ENCODE peak calls at places on chromosomes 4 and X, in ten cellular contexts. One of them, this sample, is unnamed.

GRCh38 chrX:135521405-135522131 is 1.1 kb downstream of the INTS6L start:
- DNase-seq in fibroblast of lung: peak; percentile 87
- DNase-seq in foreskin fibroblast: peak; percentile 93
- DNase-seq in tibial nerve: peak; percentile 56
- DNase-seq in neural progenitor cell: peak; percentile 90
- DNase-seq in ascending aorta: peak; percentile 46
- DNase-seq in heart left ventricle: peak; percentile 91
- DNase-seq in kidney epithelial cell: peak; percentile 51
- DNase-seq in retinal pigment epithelial cell: peak; percentile 31
- DNase-seq in gastrocnemius medialis: peak; percentile 65
- DNase-seq in this sample: peak; percentile 51

GRCh38 chr4:120749445-120750151 is 172.9 kb downstream of the PRDM5 start:
- DNase-seq in ascending aorta: no peak
- DNase-seq in neural progenitor cell: no peak
- DNase-seq in kidney epithelial cell: no peak
- DNase-seq in foreskin fibroblast: no peak
- DNase-seq in fibroblast of lung: no peak
- DNase-seq in heart left ventricle: no peak
- DNase-seq in gastrocnemius medialis: peak; percentile 21
- DNase-seq in retinal pigment epithelial cell: no peak
- DNase-seq in tibial nerve: no peak
- DNase-seq in this sample: no peak

GRCh38 chr4:74716436-74716765 is 77.9 kb downstream of the BTC start:
- DNase-seq in tibial nerve: no peak
- DNase-seq in kidney epithelial cell: peak; percentile 1
- DNase-seq in heart left ventricle: no peak
- DNase-seq in gastrocnemius medialis: no peak
- DNase-seq in ascending aorta: no peak
- DNase-seq in neural progenitor cell: no peak
- DNase-seq in retinal pigment epithelial cell: no peak
- DNase-seq in fibroblast of lung: no peak
- DNase-seq in foreskin fibroblast: no peak
- DNase-seq in this sample: no peak

GRCh38 chr4:186481998-186482790 is 73.2 kb downstream of the MTNR1A start:
- DNase-seq in fibroblast of lung: no peak
- DNase-seq in gastrocnemius medialis: no peak
- DNase-seq in heart left ventricle: no peak
- DNase-seq in kidney epithelial cell: no peak
- DNase-seq in ascending aorta: no peak
- DNase-seq in tibial nerve: no peak
- DNase-seq in neural progenitor cell: peak; percentile 24
- DNase-seq in foreskin fibroblast: no peak
- DNase-seq in retinal pigment epithelial cell: no peak
- DNase-seq in this sample: no peak

GRCh38 chrX:106902684-106903083 is 457 bp downstream of the RIPPLY1 start:
- DNase-seq in heart left ventricle: no peak
- DNase-seq in fibroblast of lung: no peak
- DNase-seq in neural progenitor cell: no peak
- DNase-seq in foreskin fibroblast: no peak
- DNase-seq in retinal pigment epithelial cell: no peak
- DNase-seq in kidney epithelial cell: no peak
- DNase-seq in tibial nerve: no peak
- DNase-seq in gastrocnemius medialis: no peak
- DNase-seq in ascending aorta: no peak
- DNase-seq in this sample: no peak

GRCh38 chrX:15151267-15152196 is 118.4 kb downstream of the ASB9 start:
- DNase-seq in retinal pigment epithelial cell: no peak
- DNase-seq in kidney epithelial cell: no peak
- DNase-seq in fibroblast of lung: no peak
- DNase-seq in foreskin fibroblast: no peak
- DNase-seq in ascending aorta: no peak
- DNase-seq in neural progenitor cell: no peak
- DNase-seq in heart left ventricle: no peak
- DNase-seq in tibial nerve: no peak
- DNase-seq in gastrocnemius medialis: no peak
- DNase-seq in this sample: no peak

GRCh38 chrX:30618160-30618765 is 35.0 kb upstream of the GK start:
- DNase-seq in kidney epithelial cell: no peak
- DNase-seq in retinal pigment epithelial cell: no peak
- DNase-seq in fibroblast of lung: no peak
- DNase-seq in foreskin fibroblast: no peak
- DNase-seq in gastrocnemius medialis: no peak
- DNase-seq in tibial nerve: no peak
- DNase-seq in heart left ventricle: no peak
- DNase-seq in neural progenitor cell: no peak
- DNase-seq in ascending aorta: no peak
- DNase-seq in this sample: no peak

GRCh38 chr4:83644677-83645639 is 109.0 kb downstream of the GPAT3 start:
- DNase-seq in neural progenitor cell: peak; percentile 63
- DNase-seq in ascending aorta: no peak
- DNase-seq in fibroblast of lung: peak; percentile 76
- DNase-seq in heart left ventricle: no peak
- DNase-seq in gastrocnemius medialis: no peak
- DNase-seq in kidney epithelial cell: peak; percentile 14
- DNase-seq in tibial nerve: no peak
- DNase-seq in foreskin fibroblast: peak; percentile 78
- DNase-seq in retinal pigment epithelial cell: peak; percentile 23
- DNase-seq in this sample: peak; percentile 66

GRCh38 chr4:144343143-144343755 is 202.7 kb upstream of the GYPA start:
- DNase-seq in fibroblast of lung: peak; percentile 5
- DNase-seq in heart left ventricle: no peak
- DNase-seq in tibial nerve: no peak
- DNase-seq in kidney epithelial cell: no peak
- DNase-seq in retinal pigment epithelial cell: no peak
- DNase-seq in gastrocnemius medialis: no peak
- DNase-seq in foreskin fibroblast: peak; percentile 88
- DNase-seq in neural progenitor cell: no peak
- DNase-seq in ascending aorta: no peak
- DNase-seq in this sample: peak; percentile 56

GRCh38 chrX:37349131-37350033 is at the start of gene PRRG1:
- DNase-seq in foreskin fibroblast: peak; percentile 90
- DNase-seq in ascending aorta: no peak
- DNase-seq in fibroblast of lung: peak; percentile 85
- DNase-seq in gastrocnemius medialis: peak; percentile 76
- DNase-seq in tibial nerve: peak; percentile 42
- DNase-seq in neural progenitor cell: peak; percentile 96
- DNase-seq in retinal pigment epithelial cell: peak; percentile 38
- DNase-seq in kidney epithelial cell: peak; percentile 37
- DNase-seq in heart left ventricle: peak; percentile 86
- DNase-seq in this sample: no peak

DNA sequence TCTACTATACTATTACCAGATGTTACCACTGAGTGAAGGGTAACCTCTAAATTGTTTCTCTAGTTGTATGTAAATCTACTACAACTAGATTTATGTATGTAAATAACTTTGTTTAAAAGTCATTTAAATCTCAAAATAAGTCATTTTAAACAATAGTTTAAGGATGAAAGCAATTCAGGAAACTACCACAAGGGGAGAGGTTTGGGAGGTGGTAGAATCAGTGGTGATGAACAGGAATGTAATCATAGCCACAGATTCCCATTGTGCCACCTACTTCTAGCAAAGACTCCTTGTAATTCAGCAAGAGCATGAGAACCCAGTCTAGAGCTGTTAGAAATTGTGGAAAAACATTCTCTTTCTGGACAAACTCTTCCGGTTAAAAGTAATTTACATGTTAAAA is 234.6 kb downstream of the SLC7A11 start:
- DNase-seq in foreskin fibroblast: peak; percentile 26
- DNase-seq in kidney epithelial cell: no peak
- DNase-seq in tibial nerve: no peak
- DNase-seq in neural progenitor cell: peak; percentile 14
- DNase-seq in gastrocnemius medialis: no peak
- DNase-seq in fibroblast of lung: no peak
- DNase-seq in ascending aorta: no peak
- DNase-seq in heart left ventricle: no peak
- DNase-seq in retinal pigment epithelial cell: no peak
- DNase-seq in this sample: no peak
- TF ChIP-seq CTCF in foreskin fibroblast: peak; percentile 25
- TF ChIP-seq CTCF in kidney epithelial cell: peak; percentile 9
- TF ChIP-seq CTCF in tibial nerve: no peak
- TF ChIP-seq CTCF in neural progenitor cell: peak; percentile 50
- TF ChIP-seq CTCF in gastrocnemius medialis: no peak
- TF ChIP-seq CTCF in fibroblast of lung: peak; percentile 24
- TF ChIP-seq CTCF in ascending aorta: no peak
- TF ChIP-seq CTCF in heart left ventricle: no peak
- TF ChIP-seq CTCF in retinal pigment epithelial cell: peak; percentile 53
- TF ChIP-seq CTCF in this sample: peak; percentile 16

DNA sequence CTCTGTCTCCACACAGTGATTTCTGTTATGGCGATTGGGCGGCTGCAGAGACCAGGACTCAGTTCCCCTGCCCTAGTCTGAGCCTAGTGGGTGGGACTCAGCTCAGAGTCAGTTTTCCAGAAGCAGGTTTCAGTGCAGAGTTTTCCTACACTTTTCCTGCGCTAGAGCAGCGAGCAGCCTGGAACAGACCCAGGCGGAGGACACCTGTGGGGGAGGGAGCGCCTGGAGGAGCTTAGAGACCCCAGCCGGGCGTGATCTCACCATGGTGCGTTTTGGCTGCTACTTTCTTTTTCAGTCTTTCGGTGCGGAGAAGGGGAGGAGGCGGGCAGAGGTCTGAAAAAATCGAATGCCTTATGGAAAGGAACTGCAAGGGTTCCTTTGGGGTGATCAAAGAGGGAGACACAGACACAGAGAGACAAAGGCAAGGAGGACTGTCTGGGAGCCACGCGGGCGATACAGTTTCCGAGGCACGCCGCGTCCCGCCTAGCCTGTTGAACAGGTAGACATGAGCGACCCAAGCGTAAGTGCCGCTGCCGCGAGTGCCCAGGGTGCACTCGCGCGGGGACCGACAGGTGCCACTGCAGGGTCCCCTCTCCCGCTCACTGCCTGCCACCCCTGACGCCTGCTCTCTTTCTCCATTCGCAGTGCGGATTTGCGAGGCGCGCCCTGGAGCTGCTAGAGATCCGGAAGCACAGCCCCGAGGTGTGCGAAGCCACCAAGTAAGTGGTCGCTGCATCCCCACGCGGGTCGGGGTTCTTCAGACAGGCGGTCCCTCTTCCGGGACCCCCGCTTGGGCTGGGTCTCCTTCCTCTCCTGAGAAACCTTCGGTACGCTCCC is at the start of gene GUCY1A1:
- DNase-seq in ascending aorta: no peak
- DNase-seq in kidney epithelial cell: no peak
- DNase-seq in fibroblast of lung: no peak
- DNase-seq in neural progenitor cell: peak; percentile 77
- DNase-seq in tibial nerve: no peak
- DNase-seq in gastrocnemius medialis: peak; percentile 12
- DNase-seq in foreskin fibroblast: peak; percentile 39
- DNase-seq in retinal pigment epithelial cell: no peak
- DNase-seq in heart left ventricle: peak; percentile 65
- DNase-seq in this sample: no peak
- H3K4me3 ChIP-seq in ascending aorta: peak within 1 kb of the TSS; percentile 85
- H3K4me3 ChIP-seq in kidney epithelial cell: peak within 1 kb of the TSS; percentile 66
- H3K4me3 ChIP-seq in fibroblast of lung: peak within 1 kb of the TSS; percentile 67
- H3K4me3 ChIP-seq in neural progenitor cell: peak within 1 kb of the TSS; percentile 72
- H3K4me3 ChIP-seq in tibial nerve: peak within 1 kb of the TSS; percentile 49
- H3K4me3 ChIP-seq in gastrocnemius medialis: peak within 1 kb of the TSS; percentile 59
- H3K4me3 ChIP-seq in foreskin fibroblast: peak within 1 kb of the TSS; percentile 75
- H3K4me3 ChIP-seq in retinal pigment epithelial cell: peak within 1 kb of the TSS; percentile 58
- H3K4me3 ChIP-seq in heart left ventricle: peak within 1 kb of the TSS; percentile 72
- H3K4me3 ChIP-seq in this sample: peak within 1 kb of the TSS; percentile 50

GRCh38 chr4:32425243-32425642 is 1705.1 kb downstream of the PCDH7 start:
- DNase-seq in gastrocnemius medialis: no peak
- DNase-seq in fibroblast of lung: no peak
- DNase-seq in retinal pigment epithelial cell: no peak
- DNase-seq in neural progenitor cell: no peak
- DNase-seq in heart left ventricle: no peak
- DNase-seq in tibial nerve: no peak
- DNase-seq in kidney epithelial cell: no peak
- DNase-seq in ascending aorta: no peak
- DNase-seq in foreskin fibroblast: no peak
- DNase-seq in this sample: no peak
- TF ChIP-seq CTCF in gastrocnemius medialis: no peak
- TF ChIP-seq CTCF in fibroblast of lung: no peak
- TF ChIP-seq CTCF in retinal pigment epithelial cell: no peak
- TF ChIP-seq CTCF in neural progenitor cell: no peak
- TF ChIP-seq CTCF in heart left ventricle: no peak
- TF ChIP-seq CTCF in tibial nerve: no peak
- TF ChIP-seq CTCF in kidney epithelial cell: no peak
- TF ChIP-seq CTCF in ascending aorta: no peak
- TF ChIP-seq CTCF in foreskin fibroblast: no peak
- TF ChIP-seq CTCF in this sample: no peak

GRCh38 chr4:76309939-76310549 is 3.5 kb downstream of the STBD1 start:
- DNase-seq in foreskin fibroblast: no peak
- DNase-seq in retinal pigment epithelial cell: no peak
- DNase-seq in gastrocnemius medialis: no peak
- DNase-seq in neural progenitor cell: no peak
- DNase-seq in fibroblast of lung: no peak
- DNase-seq in kidney epithelial cell: no peak
- DNase-seq in tibial nerve: no peak
- DNase-seq in heart left ventricle: no peak
- DNase-seq in ascending aorta: no peak
- DNase-seq in this sample: no peak

GRCh38 chr4:76307670-76308014 is 1.1 kb downstream of the STBD1 start:
- DNase-seq in tibial nerve: no peak
- DNase-seq in heart left ventricle: peak; percentile 72
- DNase-seq in neural progenitor cell: no peak
- DNase-seq in foreskin fibroblast: no peak
- DNase-seq in kidney epithelial cell: no peak
- DNase-seq in ascending aorta: no peak
- DNase-seq in gastrocnemius medialis: peak; percentile 78
- DNase-seq in retinal pigment epithelial cell: no peak
- DNase-seq in fibroblast of lung: no peak
- DNase-seq in this sample: no peak

GRCh38 chr4:76306882-76307669 is 543 bp downstream of the STBD1 start:
- DNase-seq in gastrocnemius medialis: peak; percentile 70
- DNase-seq in ascending aorta: no peak
- DNase-seq in retinal pigment epithelial cell: no peak
- DNase-seq in heart left ventricle: peak; percentile 64
- DNase-seq in tibial nerve: no peak
- DNase-seq in kidney epithelial cell: no peak
- DNase-seq in foreskin fibroblast: peak; percentile 84
- DNase-seq in neural progenitor cell: peak; percentile 84
- DNase-seq in fibroblast of lung: peak; percentile 50
- DNase-seq in this sample: no peak

GRCh38 chr4:76310683-76311082 is 4.2 kb downstream of the STBD1 start:
- DNase-seq in foreskin fibroblast: no peak
- DNase-seq in neural progenitor cell: no peak
- DNase-seq in retinal pigment epithelial cell: no peak
- DNase-seq in fibroblast of lung: no peak
- DNase-seq in ascending aorta: no peak
- DNase-seq in kidney epithelial cell: no peak
- DNase-seq in heart left ventricle: no peak
- DNase-seq in gastrocnemius medialis: no peak
- DNase-seq in tibial nerve: no peak
- DNase-seq in this sample: no peak

DNA sequence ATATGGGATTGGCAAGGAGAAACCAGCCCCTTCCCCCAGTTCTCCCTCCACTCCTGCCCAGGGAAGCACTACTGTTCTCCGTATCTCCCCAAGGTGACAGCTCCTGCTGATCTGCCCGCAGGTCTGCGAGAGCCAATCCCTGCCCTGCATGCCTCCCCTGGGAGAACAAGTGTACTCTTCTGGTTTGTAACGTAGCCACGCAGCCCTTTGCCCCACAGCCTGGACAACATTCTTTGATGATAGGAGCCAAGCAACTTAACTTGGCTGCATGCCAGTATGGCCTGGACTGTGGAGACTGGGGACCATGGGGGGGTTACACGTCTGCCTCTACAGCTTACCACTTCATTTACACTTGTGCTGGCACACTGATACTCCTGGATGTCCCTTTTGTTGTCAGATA is 2.0 kb downstream of the STBD1 start:
- DNase-seq in tibial nerve: no peak
- DNase-seq in heart left ventricle: peak; percentile 91
- DNase-seq in ascending aorta: no peak
- DNase-seq in gastrocnemius medialis: peak; percentile 81
- DNase-seq in foreskin fibroblast: no peak
- DNase-seq in fibroblast of lung: no peak
- DNase-seq in retinal pigment epithelial cell: no peak
- DNase-seq in neural progenitor cell: no peak
- DNase-seq in kidney epithelial cell: no peak
- DNase-seq in this sample: no peak
- H3K4me3 ChIP-seq in tibial nerve: no peak overlapping the region
- H3K4me3 ChIP-seq in heart left ventricle: peak overlapping the region; percentile 63
- H3K4me3 ChIP-seq in ascending aorta: no peak overlapping the region
- H3K4me3 ChIP-seq in gastrocnemius medialis: peak overlapping the region; percentile 79
- H3K4me3 ChIP-seq in foreskin fibroblast: no peak overlapping the region
- H3K4me3 ChIP-seq in fibroblast of lung: no peak overlapping the region
- H3K4me3 ChIP-seq in retinal pigment epithelial cell: no peak overlapping the region
- H3K4me3 ChIP-seq in neural progenitor cell: no peak overlapping the region
- H3K4me3 ChIP-seq in kidney epithelial cell: no peak overlapping the region
- H3K4me3 ChIP-seq in this sample: no peak overlapping the region

This sample was measured in HFF-Myc.